ENCODE peak calls at places on chromosomes 1 and 21, in four cellular contexts. I is WTC11, R is GM12878, D is SK-N-SH. P is an unnamed sample.

GRCh38 chr1:100924212-100924611 is 28.3 kb downstream of the SLC30A7 start:
- DNase-seq in D (no peak), R (no peak), I (no peak), P (no peak)

GRCh38 chr21:40575983-40576382 is 271.0 kb downstream of the DSCAM start:
- DNase-seq in D (no peak), I (no peak), R (no peak), P (no peak)

GRCh38 chr1:206774096-206774495 is 1.8 kb upstream of the IL10 start:
- DNase-seq in D (no peak), R (no peak), I (no peak), P (no peak)

GRCh38 chr1:229690662-229691061 is 64.6 kb downstream of the URB2 start:
- DNase-seq in I (no peak), R (no peak), D (no peak), P (no peak)

GRCh38 chr1:150563340-150564038 is 14.3 kb downstream of the ADAMTSL4 start:
- DNase-seq in R (peak), D (peak), I (no peak), P (no peak)

GRCh38 chr1:77888071-77888428 is 374 bp upstream of the NEXN start:
- DNase-seq in D (no peak), R (no peak), I (no peak), P (peak)

GRCh38 chr1:58745666-58746065 is 38.2 kb downstream of the JUN start:
- DNase-seq in D (no peak), R (no peak), I (no peak), P (no peak)

GRCh38 chr1:208336136-208336535 is 92.0 kb upstream of the PLXNA2 start:
- DNase-seq in D (no peak), I (no peak), R (no peak), P (no peak)

GRCh38 chr1:186498695-186499389 is 37.9 kb upstream of the PDC start:
- DNase-seq in R (no peak), I (no peak), D (no peak), P (no peak)

GRCh38 chr1:84300991-84301758 is at the start of gene SAMD13:
- DNase-seq in I (no peak), D (peak), R (peak), P (no peak)

GRCh38 chr1:196372896-196373536 is 235.2 kb downstream of the KCNT2 start:
- DNase-seq in D (peak), I (no peak), R (no peak), P (peak)

GRCh38 chr1:198656500-198656932 is 17.7 kb downstream of the PTPRC start:
- DNase-seq in D (no peak), R (no peak), I (no peak), P (peak)

DNA sequence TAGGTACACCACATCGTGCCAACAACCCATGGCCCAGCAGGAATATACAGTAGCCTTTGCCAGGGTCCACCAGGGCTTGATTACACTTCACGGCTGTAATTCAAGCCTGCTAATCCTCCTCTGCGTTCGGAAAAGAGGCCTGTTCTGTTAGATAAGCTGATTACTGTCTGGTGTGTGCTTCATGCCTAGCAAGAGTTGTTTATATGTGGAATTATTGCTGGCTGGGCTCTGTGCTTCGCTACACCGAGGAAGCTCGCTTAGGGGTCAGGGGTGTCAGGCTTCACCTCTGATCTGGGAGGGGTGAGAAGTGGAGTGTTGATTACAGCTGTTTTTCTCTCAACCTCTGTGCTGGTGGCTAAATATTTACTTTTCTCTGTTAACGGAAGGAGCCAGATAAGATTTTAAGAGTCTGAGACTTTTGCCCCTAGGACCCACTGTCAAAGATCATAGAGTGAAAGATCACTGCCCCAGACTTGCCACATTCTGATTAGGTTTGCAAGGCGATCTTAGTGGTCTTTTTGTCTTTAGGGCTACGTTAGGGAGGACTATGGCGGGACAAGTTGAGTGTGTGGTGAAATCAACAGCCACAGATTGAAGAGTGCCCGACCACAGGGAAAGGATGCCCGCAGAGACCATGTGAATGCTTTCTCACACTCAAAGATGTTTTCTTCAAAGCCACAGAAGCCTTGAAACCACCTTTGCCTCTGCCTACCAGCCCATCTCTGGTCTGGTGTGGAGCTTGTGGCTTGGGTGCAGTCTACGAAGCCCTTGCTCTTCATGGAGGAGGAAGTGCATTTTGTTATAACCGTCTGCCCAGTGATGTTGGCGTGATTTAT is 216.1 kb downstream of the PBX1 start:
- DNase-seq in D (peak), I (no peak), R (no peak), P (peak)
- TF ChIP-seq USF1 in D (no peak), I (no peak), R (no peak), P (no peak)

GRCh38 chr1:30575066-30575465 is 148.3 kb downstream of the MATN1 start:
- DNase-seq in R (no peak), I (no peak), D (no peak), P (no peak)
- TF ChIP-seq USF1 in R (no peak), I (no peak), D (no peak), P (no peak)

GRCh38 chr1:98794196-98794886 is 132.8 kb downstream of the SNX7 start:
- DNase-seq in D (peak), R (peak), I (peak), P (peak)
- TF ChIP-seq USF1 in D (no peak), R (no peak), I (no peak), P (no peak)

DNA sequence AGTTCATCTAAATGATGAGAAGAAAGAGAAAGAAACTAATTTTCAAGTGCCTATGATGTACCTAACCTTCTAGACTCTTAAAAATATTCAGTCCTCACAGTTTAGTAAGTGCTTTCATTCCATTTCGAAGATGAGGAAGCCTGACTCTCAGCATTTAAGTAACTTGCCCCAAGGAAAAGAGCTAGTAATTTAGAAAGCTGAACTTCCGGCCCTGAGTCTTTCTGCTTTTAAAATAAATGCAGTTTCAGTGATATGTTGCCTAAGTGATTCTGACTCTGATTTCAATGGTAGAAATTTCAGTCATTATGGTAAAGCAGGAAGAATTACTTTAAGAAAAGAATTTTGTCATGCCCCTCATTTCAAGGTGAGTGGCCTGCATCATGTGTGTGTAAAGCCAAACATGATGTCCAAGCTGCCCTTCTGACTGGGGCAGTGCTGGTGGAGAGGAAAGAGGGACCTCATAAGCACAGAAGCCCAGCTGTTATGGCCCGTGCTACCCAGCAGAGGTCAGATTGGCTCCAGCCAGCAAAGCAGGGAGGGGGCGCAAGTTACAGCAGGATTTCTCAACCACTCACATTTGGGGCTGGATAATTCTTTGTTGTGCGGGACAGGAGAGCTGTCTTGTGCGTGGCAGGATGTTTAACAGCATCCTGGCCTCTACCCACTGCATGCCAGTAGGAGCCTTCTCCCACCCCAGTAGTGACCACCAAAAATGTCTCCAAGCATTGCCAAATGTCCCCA is 10.7 kb downstream of the ATP1A4 start:
- DNase-seq in D (no peak), R (no peak), I (peak), P (peak)
- TF ChIP-seq USF1 in D (no peak), R (no peak), I (no peak), P (no peak)

DNA sequence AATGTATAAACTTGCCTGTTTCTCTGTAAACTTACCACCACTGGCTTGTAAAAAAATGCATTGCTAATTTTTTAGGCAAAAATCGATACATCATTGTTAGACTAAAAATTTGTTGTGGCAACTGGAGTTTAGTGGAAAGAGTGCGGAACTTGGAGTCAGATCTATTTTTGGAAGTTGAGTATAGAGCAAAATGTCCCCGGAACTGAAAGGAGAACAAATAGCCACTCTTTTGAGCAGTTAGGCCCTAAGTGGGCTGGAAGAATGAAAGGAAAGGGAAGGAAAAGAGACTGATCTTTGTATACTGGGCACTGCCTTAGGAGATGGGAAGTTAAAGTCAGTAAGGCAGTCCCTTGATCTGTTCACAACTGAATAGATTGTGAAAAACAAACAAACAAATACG is 30.2 kb downstream of the OPTC start:
- DNase-seq in I (no peak), D (no peak), R (no peak), P (no peak)
- TF ChIP-seq USF1 in I (no peak), D (no peak), R (no peak), P (no peak)